ENCODE peak calls at places on chromosomes 12 and 14, in five cellular contexts. V is PC-3; X is activated CD8-positive, alpha-beta memory T cell treated with anti-CD3 and anti-CD28 coated beads for 1 hour; F is C1 segment of cervical spinal cord; J is DND-41. R is an unnamed sample.

GRCh38 chr14:93239869-93240677 is 33.0 kb downstream of the UBR7 start:
- DNase-seq in V (peak), X (no peak), F (no peak), J (no peak), R (peak)

GRCh38 chr14:91418387-91419043 is 895 bp upstream of the CCDC88C start:
- DNase-seq in V (peak), X (no peak), F (peak), J (peak), R (peak)

GRCh38 chr12:45050751-45051489 is at the start of gene DBX2:
- DNase-seq in V (no peak), X (no peak), F (peak), J (no peak), R (peak)

GRCh38 chr14:36852853-36853634 is 191.4 kb downstream of the PAX9 start:
- DNase-seq in V (no peak), X (no peak), F (no peak), J (no peak), R (no peak)

GRCh38 chr12:12333407-12333831 is 16.6 kb downstream of the MANSC1 start:
- DNase-seq in V (peak), X (no peak), F (no peak), J (peak), R (peak)

GRCh38 chr12:105724651-105725050 is 394.2 kb downstream of the C12orf75 start:
- DNase-seq in V (no peak), X (no peak), F (peak), J (no peak), R (peak)

GRCh38 chr12:86233126-86233525 is 23.1 kb downstream of the MGAT4C start:
- DNase-seq in V (peak), X (no peak), F (no peak), J (no peak), R (peak)

GRCh38 chr14:105492966-105493871 is 2.2 kb downstream of the TEDC1 start:
- DNase-seq in V (no peak), X (no peak), F (no peak), J (no peak), R (no peak)

GRCh38 chr12:1357171-1357570 is 237.2 kb downstream of the FBXL14 start:
- DNase-seq in V (no peak), X (no peak), F (no peak), J (no peak), R (peak)

GRCh38 chr14:61573321-61573720 is 122.0 kb upstream of the HIF1A start:
- DNase-seq in V (no peak), X (no peak), F (no peak), J (no peak), R (no peak)

GRCh38 chr14:69107407-69108003 is 45.4 kb downstream of the DCAF5 start:
- DNase-seq in V (peak), X (no peak), F (no peak), J (peak), R (peak)

GRCh38 chr12:116443706-116444589 is 115.2 kb upstream of the MAP1LC3B2 start:
- DNase-seq in V (no peak), X (no peak), F (no peak), J (peak), R (no peak)

GRCh38 chr12:92987846-92988621 is 58.9 kb upstream of the EEA1 start:
- DNase-seq in V (no peak), X (no peak), F (no peak), J (peak), R (no peak)

GRCh38 chr14:87076146-87076545 is 916.8 kb downstream of the GALC start:
- DNase-seq in V (no peak), X (no peak), F (no peak), J (no peak), R (no peak)

GRCh38 chr12:31021181-31021580 is 52.5 kb upstream of the DDX11 start:
- DNase-seq in V (no peak), X (no peak), F (no peak), J (no peak), R (no peak)

GRCh38 chr14:91145396-91146160 is 31.7 kb downstream of the DGLUCY start:
- DNase-seq in V (no peak), X (no peak), F (no peak), J (peak), R (no peak)

GRCh38 chr12:53674977-53675700 is 744 bp downstream of the ATP5MC2 start:
- DNase-seq in V (peak), X (no peak), F (no peak), J (peak), R (no peak)

GRCh38 chr12:75705749-75706719 is 194.6 kb upstream of the KRR1 start:
- DNase-seq in V (peak), X (no peak), F (peak), J (no peak), R (peak)

GRCh38 chr12:106978035-106978800 is 8.7 kb downstream of the MTERF2 start:
- DNase-seq in V (no peak), X (no peak), F (no peak), J (no peak), R (peak)

GRCh38 chr14:68626386-68626785 is 166.5 kb downstream of the ZFP36L1 start:
- DNase-seq in V (no peak), X (no peak), F (no peak), J (no peak), R (no peak)

GRCh38 chr14:73460691-73461127 is 2.4 kb upstream of the NUMB start:
- DNase-seq in V (peak), X (no peak), F (no peak), J (no peak), R (peak)

GRCh38 chr12:101957251-101957650 is 79.9 kb downstream of the DRAM1 start:
- DNase-seq in V (no peak), X (no peak), F (no peak), J (no peak), R (no peak)

GRCh38 chr14:55354500-55354899 is 57.1 kb downstream of the ATG14 start:
- DNase-seq in V (peak), X (no peak), F (no peak), J (peak), R (peak)

GRCh38 chr12:105090361-105090760 is 6.1 kb upstream of the ALDH1L2 start:
- DNase-seq in V (no peak), X (no peak), F (no peak), J (no peak), R (no peak)

GRCh38 chr12:14825256-14825655 is 11.3 kb upstream of the SMCO3 start:
- DNase-seq in V (no peak), X (no peak), F (no peak), J (no peak), R (no peak)

GRCh38 chr12:50246873-50247612 is 36.3 kb downstream of the LIMA1 start:
- DNase-seq in V (peak), X (no peak), F (no peak), J (no peak), R (peak)

GRCh38 chr12:103855036-103855712 is 14.1 kb upstream of the NT5DC3 start:
- DNase-seq in V (peak), X (no peak), F (no peak), J (no peak), R (peak)

GRCh38 chr14:90797451-90797850 is 18.8 kb downstream of the TTC7B start:
- DNase-seq in V (no peak), X (no peak), F (no peak), J (no peak), R (no peak)

GRCh38 chr14:105203057-105203494 is 22.0 kb upstream of the NUDT14 start:
- DNase-seq in V (peak), X (no peak), F (peak), J (no peak), R (peak)

GRCh38 chr12:39581592-39581991 is 38.0 kb downstream of the ABCD2 start:
- DNase-seq in V (peak), X (no peak), F (no peak), J (no peak), R (no peak)

GRCh38 chr14:73739899-73740685 is 25.9 kb upstream of the PNMA1 start:
- DNase-seq in V (no peak), X (no peak), F (no peak), J (no peak), R (no peak)

GRCh38 chr14:23695220-23695999 is 59.2 kb downstream of the DHRS2 start:
- DNase-seq in V (no peak), X (no peak), F (peak), J (no peak), R (no peak)

GRCh38 chr14:104283197-104284106 is 145.1 kb downstream of the KIF26A start:
- DNase-seq in V (no peak), X (no peak), F (no peak), J (no peak), R (no peak)

GRCh38 chr12:110071967-110072366 is 23.6 kb upstream of the C12orf76 start:
- DNase-seq in V (no peak), X (no peak), F (no peak), J (no peak), R (no peak)

GRCh38 chr12:22626429-22626828 is 1.5 kb downstream of the ETNK1 start:
- DNase-seq in V (peak), X (no peak), F (no peak), J (no peak), R (peak)

GRCh38 chr12:55972906-55973597 is 826 bp upstream of the RAB5B start:
- DNase-seq in V (no peak), X (no peak), F (no peak), J (no peak), R (no peak)

GRCh38 chr12:93174473-93174872 is 203.3 kb upstream of the NUDT4 start:
- DNase-seq in V (no peak), X (no peak), F (no peak), J (no peak), R (no peak)

GRCh38 chr12:101459642-101460346 is 15.3 kb upstream of the SPIC start:
- DNase-seq in V (peak), X (no peak), F (no peak), J (no peak), R (no peak)

GRCh38 chr14:45222485-45223262 is 30.3 kb downstream of the MIS18BP1 start:
- DNase-seq in V (no peak), X (no peak), F (no peak), J (no peak), R (no peak)